ENCODE peak calls at places on chromosomes 6 and 20, in six cellular contexts. A is left ventricle myocardium inferior, R is stomach, Y is heart right ventricle, I is lung, P is adipocyte. T is an unnamed sample.

GRCh38 chr20:3765171-3765887 is 2.2 kb downstream of the ADISSP start:
- DNase-seq in A (peak; percentile 62), R (no peak), Y (peak; percentile 61), I (no peak), P (no peak), T (no peak)

GRCh38 chr6:101195581-101195980 is 197.9 kb upstream of the GRIK2 start:
- DNase-seq in A (no peak), R (no peak), Y (no peak), I (no peak), P (peak; percentile 81), T (no peak)

GRCh38 chr6:84764332-84765049 is at the start of gene TBX18:
- DNase-seq in A (peak; percentile 92), R (peak; percentile 39), Y (peak; percentile 87), I (no peak), P (peak; percentile 99), T (peak; percentile 89)

GRCh38 chr6:22952076-22952475 is 382.7 kb downstream of the HDGFL1 start:
- DNase-seq in A (no peak), R (no peak), Y (no peak), I (no peak), P (peak; percentile 65), T (no peak)

GRCh38 chr6:39899540-39900295 is 34.5 kb downstream of the MOCS1 start:
- DNase-seq in A (no peak), R (no peak), Y (no peak), I (no peak), P (no peak), T (no peak)

GRCh38 chr6:15776458-15776980 is 113.7 kb upstream of the DTNBP1 start:
- DNase-seq in A (no peak), R (no peak), Y (no peak), I (no peak), P (no peak), T (no peak)

GRCh38 chr6:89944826-89945407 is 50.6 kb downstream of the GJA10 start:
- DNase-seq in A (no peak), R (no peak), Y (no peak), I (no peak), P (no peak), T (no peak)

GRCh38 chr20:17364681-17365080 is 137.8 kb downstream of the PCSK2 start:
- DNase-seq in A (no peak), R (no peak), Y (no peak), I (no peak), P (no peak), T (no peak)

GRCh38 chr6:119052292-119052889 is 26.1 kb downstream of the FAM184A start:
- DNase-seq in A (no peak), R (no peak), Y (no peak), I (no peak), P (no peak), T (no peak)

GRCh38 chr6:72619883-72620696 is 1.8 kb upstream of the KCNQ5 start:
- DNase-seq in A (peak; percentile 18), R (peak; percentile 30), Y (peak; percentile 21), I (peak; percentile 29), P (peak; percentile 62), T (peak; percentile 41)

GRCh38 chr20:33393609-33394008 is 7.7 kb downstream of the CDK5RAP1 start:
- DNase-seq in A (no peak), R (no peak), Y (no peak), I (no peak), P (no peak), T (no peak)
- H3K36me3 ChIP-seq in A (peaks cover 69% of the 10 kb centered on the region), R (peaks cover 87% of the 10 kb centered on the region), Y (no peaks in the 10 kb centered on the region), I (peaks cover 19% of the 10 kb centered on the region), P (peaks cover 48% of the 10 kb centered on the region), T (no peaks in the 10 kb centered on the region)

DNA sequence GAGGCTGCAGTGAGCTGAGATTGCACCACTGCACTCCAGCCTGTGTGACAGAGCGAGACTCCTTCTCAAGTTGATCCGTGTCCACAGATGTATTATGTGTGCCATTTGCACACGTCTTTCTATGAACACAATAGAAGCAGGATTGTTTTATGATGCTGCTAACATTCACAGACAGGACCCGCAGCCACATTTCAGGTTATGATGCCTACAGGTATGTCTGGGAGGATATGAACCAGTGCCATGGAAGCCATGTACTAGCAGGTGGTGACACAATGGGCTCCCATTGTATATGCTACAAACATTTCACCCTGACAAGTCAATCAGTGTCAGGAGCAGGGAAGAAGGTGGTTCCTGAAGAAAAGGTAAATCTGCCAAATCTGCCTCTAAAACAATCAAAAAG is 4.3 kb downstream of the TRAM2 start:
- DNase-seq in A (no peak), R (no peak), Y (no peak), I (no peak), P (no peak), T (no peak)
- H3K4me1 ChIP-seq in A (peaks cover 97% of the 10 kb centered on the region), R (peaks cover 54% of the 10 kb centered on the region), Y (peaks cover 86% of the 10 kb centered on the region), I (peaks cover 19% of the 10 kb centered on the region), P (peaks cover 81% of the 10 kb centered on the region), T (peaks cover 13% of the 10 kb centered on the region)

DNA sequence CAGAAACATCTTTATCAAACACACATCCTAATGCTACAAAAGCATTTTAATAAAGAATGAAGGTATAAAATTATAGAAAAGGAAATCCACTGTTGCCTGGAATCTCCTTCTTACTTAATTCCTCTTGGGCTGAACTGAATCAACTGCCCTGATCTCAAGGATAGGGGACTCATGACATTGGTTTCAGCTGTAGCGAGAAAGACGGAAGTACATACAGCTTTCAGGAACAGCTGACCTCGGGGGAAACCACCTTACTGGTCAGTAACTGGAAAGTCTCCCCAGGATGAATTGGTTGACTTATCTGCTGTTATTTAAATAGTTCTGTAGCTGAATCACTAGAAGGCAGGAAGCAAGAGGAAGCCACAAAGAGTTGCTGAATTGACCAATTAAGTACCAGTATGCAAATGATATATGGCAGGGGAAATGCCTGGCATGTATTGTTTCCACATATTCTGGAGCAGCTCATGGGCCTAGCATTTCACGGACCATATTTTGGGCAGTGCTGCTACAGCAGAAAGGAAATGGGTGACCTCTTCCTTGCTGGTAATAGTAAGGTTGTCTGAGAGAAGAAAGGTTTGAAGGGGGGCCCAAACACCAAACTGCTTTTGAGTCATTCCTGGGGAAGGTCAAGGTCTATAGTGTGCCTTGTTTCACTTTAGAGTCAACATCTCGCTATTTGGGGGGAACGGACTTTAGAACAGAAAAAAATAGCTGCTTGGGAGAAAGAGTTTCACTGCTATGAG is 43.7 kb upstream of the MAP7 start:
- DNase-seq in A (no peak), R (peak; percentile 57), Y (no peak), I (peak; percentile 49), P (peak; percentile 94), T (peak; percentile 36)
- H3K4me3 ChIP-seq in A (no peak overlapping the region), R (no peak overlapping the region), Y (no peak overlapping the region), I (no peak overlapping the region), P (no peak overlapping the region), T (no peak overlapping the region)

GRCh38 chr6:18221288-18221615 is 43.1 kb downstream of the DEK start:
- DNase-seq in A (no peak), R (no peak), Y (no peak), I (no peak), P (no peak), T (no peak)

GRCh38 chr6:18226451-18226850 is 37.9 kb downstream of the DEK start:
- DNase-seq in A (no peak), R (no peak), Y (no peak), I (no peak), P (peak; percentile 88), T (no peak)
- H3K36me3 ChIP-seq in A (peaks cover 90% of the 10 kb centered on the region), R (peaks cover 96% of the 10 kb centered on the region), Y (peaks cover 7% of the 10 kb centered on the region), I (peaks cover 19% of the 10 kb centered on the region), P (peaks cover 66% of the 10 kb centered on the region), T (peaks cover 8% of the 10 kb centered on the region)

GRCh38 chr6:107815846-107816245 is 8.3 kb downstream of the SCML4 start:
- DNase-seq in A (no peak), R (no peak), Y (no peak), I (no peak), P (no peak), T (no peak)

GRCh38 chr6:107818272-107818671 is 5.8 kb downstream of the SCML4 start:
- DNase-seq in A (no peak), R (no peak), Y (no peak), I (no peak), P (no peak), T (no peak)

GRCh38 chr6:107819217-107819616 is 4.9 kb downstream of the SCML4 start:
- DNase-seq in A (no peak), R (no peak), Y (no peak), I (no peak), P (no peak), T (no peak)

GRCh38 chr6:107817784-107818183 is 6.3 kb downstream of the SCML4 start:
- DNase-seq in A (no peak), R (no peak), Y (no peak), I (no peak), P (no peak), T (no peak)

GRCh38 chr6:107816818-107817217 is 7.3 kb downstream of the SCML4 start:
- DNase-seq in A (no peak), R (peak; percentile 46), Y (no peak), I (no peak), P (no peak), T (no peak)
- H3K4me1 ChIP-seq in A (peaks cover 14% of the 10 kb centered on the region), R (peaks cover 19% of the 10 kb centered on the region), Y (peaks cover 10% of the 10 kb centered on the region), I (peaks cover 2% of the 10 kb centered on the region), P (peaks cover 14% of the 10 kb centered on the region), T (peaks cover 5% of the 10 kb centered on the region)

T was measured in mucosa of descending colon.